ENCODE peak calls at places on chromosome 1, in five cellular contexts. V is H9, H is IMR-90, C is mesenchymal stem cell, F is neuronal stem cell. I is an unnamed sample.

GRCh38 chr1:230592848-230593247 is 49.4 kb upstream of the COG2 start:
- DNase-seq in V (no peak), F (no peak), C (no peak), H (no peak), I (no peak)

GRCh38 chr1:10250663-10251062 is 40.3 kb downstream of the KIF1B start:
- DNase-seq in F (no peak), C (no peak), V (no peak), H (no peak), I (no peak)

GRCh38 chr1:174358786-174359453 is 88.8 kb upstream of the GPR52 start:
- DNase-seq in F (no peak), H (no peak), V (no peak), C (no peak), I (no peak)

GRCh38 chr1:85198864-85199263 is 2.0 kb downstream of the SYDE2 start:
- DNase-seq in V (no peak), H (no peak), F (no peak), C (no peak), I (no peak)

GRCh38 chr1:149995927-149996326 is 14.6 kb downstream of the OTUD7B start:
- DNase-seq in H (peak; percentile 71), V (no peak), F (no peak), C (no peak), I (no peak)

GRCh38 chr1:9311489-9311888 is 18.8 kb downstream of the SPSB1 start:
- DNase-seq in V (no peak), H (no peak), F (no peak), C (no peak), I (no peak)

GRCh38 chr1:159752135-159752580 is 28.6 kb upstream of the DUSP23 start:
- DNase-seq in V (no peak), F (no peak), H (peak; percentile 4), C (no peak), I (no peak)

GRCh38 chr1:224235819-224236493 is 52.9 kb downstream of the DEGS1 start:
- DNase-seq in V (peak; percentile 69), H (no peak), F (no peak), C (no peak), I (no peak)

GRCh38 chr1:29248409-29248808 is 12.1 kb downstream of the PTPRU start:
- DNase-seq in V (no peak), C (no peak), H (no peak), F (no peak), I (no peak)

GRCh38 chr1:197798492-197798891 is 23.2 kb upstream of the DENND1B start:
- DNase-seq in V (no peak), F (no peak), C (peak; percentile 31), H (no peak), I (no peak)

GRCh38 chr1:33443067-33443704 is 12.3 kb upstream of the PHC2 start:
- DNase-seq in V (no peak), F (no peak), H (peak; percentile 60), C (peak; percentile 74), I (no peak)

GRCh38 chr1:71916894-71917293 is 365.4 kb downstream of the NEGR1 start:
- DNase-seq in V (no peak), C (no peak), F (no peak), H (no peak), I (no peak)

GRCh38 chr1:111878096-111878495 is 111.4 kb downstream of the KCND3 start:
- DNase-seq in F (no peak), C (no peak), V (no peak), H (no peak), I (no peak)

GRCh38 chr1:208233546-208233945 is 10.6 kb downstream of the PLXNA2 start:
- DNase-seq in V (peak; percentile 77), F (no peak), H (no peak), C (no peak), I (no peak)

DNA sequence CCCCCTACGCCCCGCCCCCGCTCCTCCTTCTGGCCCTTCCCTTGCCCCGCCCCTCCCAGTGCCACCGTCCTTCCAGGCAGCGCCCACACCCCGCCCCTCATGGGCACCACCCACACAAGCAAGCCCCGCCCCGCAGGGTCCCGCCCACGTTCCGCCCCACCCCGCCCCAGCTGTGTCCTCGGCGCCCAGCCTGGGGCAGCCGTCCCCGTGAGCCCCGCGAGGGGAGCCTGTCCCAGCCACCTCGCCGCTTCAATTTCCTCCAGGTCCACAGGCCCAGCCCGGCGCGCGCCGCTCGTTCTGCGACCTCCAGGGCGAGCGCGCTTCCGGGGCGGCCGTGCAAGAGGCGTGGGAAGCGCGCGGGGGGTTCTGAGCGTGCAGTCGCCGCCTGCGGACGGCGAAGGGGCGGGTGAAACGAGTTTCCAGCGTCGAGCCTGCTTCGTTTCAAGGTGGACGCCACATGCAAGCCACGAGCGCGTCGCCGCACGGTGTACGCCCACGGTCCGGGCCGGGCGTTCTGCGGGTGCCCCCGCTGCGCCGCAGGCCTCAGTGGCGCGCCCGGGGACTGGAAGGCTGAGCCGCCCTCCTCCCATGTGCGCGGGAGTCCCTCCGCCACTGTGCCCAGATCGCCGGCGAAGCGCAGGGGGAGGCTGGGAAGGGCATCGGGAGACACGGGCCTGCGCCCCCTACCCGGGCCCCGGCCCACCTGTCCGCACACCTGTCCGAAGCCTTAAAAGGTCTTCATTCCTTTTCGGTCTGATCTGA is 10.8 kb upstream of the FAAP20 start:
- DNase-seq in V (peak; percentile 95), C (peak; percentile 92), F (peak; percentile 90), H (peak; percentile 92), I (peak; percentile 98)
- H3K14ac ChIP-seq in V (peak overlapping the region; percentile 80), C (no peak overlapping the region), F (peak overlapping the region; percentile 84), H (peak overlapping the region; percentile 79), I (no peak overlapping the region)

GRCh38 chr1:156500847-156501686 is 492 bp upstream of the MEF2D start:
- DNase-seq in V (peak; percentile 94), F (peak; percentile 91), C (peak; percentile 97), H (peak; percentile 96), I (peak; percentile 75)
- H3K14ac ChIP-seq in V (peak overlapping the region; percentile 90), F (no peak overlapping the region), C (no peak overlapping the region), H (peak overlapping the region; percentile 99), I (no peak overlapping the region)

DNA sequence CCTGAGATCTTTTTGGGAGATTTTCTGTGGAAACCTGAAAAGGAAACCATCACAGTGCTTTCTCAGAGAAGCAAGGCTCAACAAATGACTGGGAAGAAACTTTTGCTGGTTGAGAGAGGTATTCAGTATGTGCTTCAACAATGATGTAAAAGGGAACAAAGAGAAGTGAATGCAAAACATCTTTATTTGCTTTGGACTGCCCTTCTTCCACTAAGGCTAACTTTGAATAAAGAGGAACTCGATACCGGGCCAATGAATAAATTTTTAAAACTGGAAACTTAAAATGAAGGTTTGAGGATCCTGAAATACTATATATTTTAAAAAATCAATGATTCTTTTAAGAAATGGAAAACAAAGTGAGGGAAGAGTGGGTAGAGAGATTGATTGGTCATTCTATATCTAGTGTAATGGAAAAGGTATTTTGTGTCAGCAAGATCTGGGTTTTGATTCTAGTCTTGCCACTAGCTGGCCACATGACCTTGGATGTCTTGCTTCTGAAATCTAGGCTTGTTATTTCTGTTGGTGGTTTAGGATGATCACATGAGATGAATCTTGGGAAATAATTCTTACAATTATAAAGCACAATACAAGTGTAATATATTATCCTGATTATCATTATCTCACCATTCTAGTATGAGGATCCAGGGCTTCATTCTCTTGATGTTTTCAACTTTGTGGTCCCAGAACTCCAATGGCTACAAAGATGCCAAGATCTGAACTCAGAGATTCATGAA is 34.6 kb upstream of the APOBEC4 start:
- DNase-seq in H (no peak), C (no peak), F (no peak), V (no peak), I (no peak)
- H3K14ac ChIP-seq in H (no peak overlapping the region), C (no peak overlapping the region), F (no peak overlapping the region), V (no peak overlapping the region), I (no peak overlapping the region)

GRCh38 chr1:227774051-227774720 is 39.0 kb downstream of the SNAP47 start:
- DNase-seq in C (no peak), V (no peak), H (no peak), F (no peak), I (no peak)
- H3K14ac ChIP-seq in C (no peak overlapping the region), V (no peak overlapping the region), H (no peak overlapping the region), F (peak overlapping the region; percentile 15), I (no peak overlapping the region)

GRCh38 chr1:23166854-23167253 is 1.8 kb downstream of the LUZP1 start:
- DNase-seq in V (no peak), C (no peak), F (no peak), H (no peak), I (no peak)

GRCh38 chr1:23168462-23169218 is at the start of gene LUZP1:
- DNase-seq in H (peak; percentile 86), F (peak; percentile 92), V (peak; percentile 87), C (peak; percentile 89), I (peak; percentile 98)

GRCh38 chr1:23169219-23169575 is 541 bp upstream of the LUZP1 start:
- DNase-seq in V (no peak), C (no peak), H (no peak), F (no peak), I (no peak)

GRCh38 chr1:23168079-23168461 is 586 bp downstream of the LUZP1 start:
- DNase-seq in V (peak; percentile 36), H (no peak), F (no peak), C (no peak), I (no peak)

DNA sequence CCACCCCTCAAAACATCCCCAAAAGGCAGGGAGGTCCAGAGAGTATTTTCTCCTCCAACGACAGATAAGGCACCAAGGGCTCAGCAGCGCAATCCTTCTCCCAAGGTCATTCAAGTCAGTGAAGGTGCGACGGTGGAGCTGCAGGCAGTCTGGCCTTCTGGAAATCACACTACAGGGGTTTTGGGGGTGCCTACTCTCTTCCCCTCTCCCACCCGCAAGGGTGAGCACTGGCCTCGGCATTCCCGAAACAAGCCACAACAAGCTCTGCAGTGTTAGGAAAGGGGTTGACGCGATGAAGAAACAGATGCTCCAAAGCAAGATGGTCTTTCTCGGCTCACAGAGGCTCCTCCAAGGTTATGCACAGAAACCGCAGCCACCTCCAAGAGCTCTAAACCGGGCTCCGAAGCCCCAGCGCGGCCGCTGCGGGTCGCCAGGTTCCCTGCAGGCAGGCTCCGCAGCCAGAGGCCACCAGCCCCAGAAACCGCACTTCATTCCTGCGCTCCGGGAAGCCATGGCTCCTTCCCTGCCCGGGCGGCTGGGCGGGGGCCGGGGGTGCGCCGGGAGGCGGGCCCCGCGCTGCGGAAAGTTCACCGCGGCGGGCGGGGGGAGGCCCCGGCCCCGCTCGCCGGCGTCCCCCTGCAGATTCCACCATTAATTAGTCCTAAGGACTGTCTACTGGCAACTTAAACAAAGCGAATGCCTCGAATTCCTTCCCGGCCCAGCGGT is 1.1 kb downstream of the LUZP1 start:
- DNase-seq in V (peak; percentile 46), H (peak; percentile 64), F (peak; percentile 77), C (peak; percentile 83), I (peak; percentile 76)
- H3K14ac ChIP-seq in V (peak overlapping the region; percentile 38), H (peak overlapping the region; percentile 80), F (no peak overlapping the region), C (no peak overlapping the region), I (no peak overlapping the region)

GRCh38 chr1:1426961-1427934 is 6.2 kb upstream of the ANKRD65 start:
- DNase-seq in H (no peak), F (peak; percentile 76), C (no peak), V (peak; percentile 87), I (no peak)
- H3K14ac ChIP-seq in H (no peak overlapping the region), F (no peak overlapping the region), C (no peak overlapping the region), V (peak overlapping the region; percentile 80), I (no peak overlapping the region)